ENCODE peak calls at places on chromosomes 4 and X, in six cellular contexts. One of them, this sample, is unnamed.

GRCh38 chr4:184647391-184648101 is 1.7 kb downstream of the CASP3 start:
- DNase-seq in A549: no peak
- DNase-seq in spleen: no peak
- DNase-seq in GM12878: no peak
- DNase-seq in esophagus squamous epithelium: no peak
- DNase-seq in heart left ventricle: no peak
- DNase-seq in this sample: no peak

GRCh38 chr4:106314960-106315359 is 1.0 kb downstream of the TBCK start:
- DNase-seq in esophagus squamous epithelium: no peak
- DNase-seq in A549: no peak
- DNase-seq in spleen: no peak
- DNase-seq in heart left ventricle: no peak
- DNase-seq in GM12878: no peak
- DNase-seq in this sample: no peak

GRCh38 chr4:792729-793108 is 33.2 kb downstream of the CPLX1 start:
- DNase-seq in GM12878: no peak
- DNase-seq in esophagus squamous epithelium: no peak
- DNase-seq in spleen: no peak
- DNase-seq in A549: no peak
- DNase-seq in heart left ventricle: no peak
- DNase-seq in this sample: no peak

GRCh38 chr4:42643685-42644084 is 13.2 kb downstream of the ATP8A1 start:
- DNase-seq in heart left ventricle: no peak
- DNase-seq in GM12878: peak; percentile 81
- DNase-seq in spleen: no peak
- DNase-seq in esophagus squamous epithelium: no peak
- DNase-seq in A549: no peak
- DNase-seq in this sample: no peak

GRCh38 chr4:101355767-101356702 is 8.7 kb upstream of the PPP3CA start:
- DNase-seq in A549: peak; percentile 81
- DNase-seq in heart left ventricle: no peak
- DNase-seq in spleen: no peak
- DNase-seq in GM12878: no peak
- DNase-seq in esophagus squamous epithelium: no peak
- DNase-seq in this sample: no peak

GRCh38 chr4:1115528-1116293 is 2.3 kb upstream of the RNF212 start:
- DNase-seq in heart left ventricle: no peak
- DNase-seq in GM12878: no peak
- DNase-seq in spleen: no peak
- DNase-seq in A549: no peak
- DNase-seq in esophagus squamous epithelium: no peak
- DNase-seq in this sample: no peak

GRCh38 chrX:94204524-94204923 is 530.5 kb downstream of the FAM133A start:
- DNase-seq in spleen: no peak
- DNase-seq in GM12878: no peak
- DNase-seq in esophagus squamous epithelium: no peak
- DNase-seq in heart left ventricle: no peak
- DNase-seq in A549: no peak
- DNase-seq in this sample: no peak

GRCh38 chr4:55742655-55743191 is 76.9 kb upstream of the EXOC1L start:
- DNase-seq in GM12878: no peak
- DNase-seq in spleen: no peak
- DNase-seq in A549: peak; percentile 24
- DNase-seq in heart left ventricle: no peak
- DNase-seq in esophagus squamous epithelium: no peak
- DNase-seq in this sample: no peak

GRCh38 chr4:21593268-21594002 is 355.1 kb downstream of the KCNIP4 start:
- DNase-seq in spleen: no peak
- DNase-seq in esophagus squamous epithelium: no peak
- DNase-seq in GM12878: no peak
- DNase-seq in A549: no peak
- DNase-seq in heart left ventricle: no peak
- DNase-seq in this sample: no peak

GRCh38 chr4:99803702-99804101 is 12.9 kb upstream of the DAPP1 start:
- DNase-seq in heart left ventricle: no peak
- DNase-seq in A549: no peak
- DNase-seq in spleen: no peak
- DNase-seq in GM12878: no peak
- DNase-seq in esophagus squamous epithelium: no peak
- DNase-seq in this sample: no peak

GRCh38 chr4:43943998-43944397 is 504.6 kb downstream of the KCTD8 start:
- DNase-seq in A549: no peak
- DNase-seq in spleen: no peak
- DNase-seq in esophagus squamous epithelium: no peak
- DNase-seq in heart left ventricle: no peak
- DNase-seq in GM12878: no peak
- DNase-seq in this sample: no peak

GRCh38 chrX:9122504-9123245 is 88.7 kb upstream of the FAM9B start:
- DNase-seq in A549: no peak
- DNase-seq in spleen: no peak
- DNase-seq in GM12878: no peak
- DNase-seq in esophagus squamous epithelium: no peak
- DNase-seq in heart left ventricle: no peak
- DNase-seq in this sample: no peak

GRCh38 chrX:153885968-153886903 is at the start of gene L1CAM:
- DNase-seq in GM12878: no peak
- DNase-seq in heart left ventricle: no peak
- DNase-seq in spleen: no peak
- DNase-seq in esophagus squamous epithelium: no peak
- DNase-seq in A549: no peak
- DNase-seq in this sample: no peak

GRCh38 chrX:115892787-115893671 is 277.5 kb upstream of the AGTR2 start:
- DNase-seq in A549: no peak
- DNase-seq in esophagus squamous epithelium: no peak
- DNase-seq in GM12878: peak; percentile 73
- DNase-seq in heart left ventricle: peak; percentile 63
- DNase-seq in spleen: peak; percentile 82
- DNase-seq in this sample: peak; percentile 82

GRCh38 chr4:152255437-152255836 is 280.5 kb downstream of the FBXW7 start:
- DNase-seq in A549: no peak
- DNase-seq in GM12878: peak; percentile 63
- DNase-seq in esophagus squamous epithelium: no peak
- DNase-seq in spleen: no peak
- DNase-seq in heart left ventricle: peak; percentile 46
- DNase-seq in this sample: no peak

GRCh38 chr4:145890689-145891088 is 47.9 kb downstream of the ZNF827 start:
- DNase-seq in heart left ventricle: no peak
- DNase-seq in A549: no peak
- DNase-seq in esophagus squamous epithelium: no peak
- DNase-seq in GM12878: no peak
- DNase-seq in spleen: no peak
- DNase-seq in this sample: no peak

GRCh38 chr4:794911-795725 is 30.8 kb downstream of the CPLX1 start:
- DNase-seq in esophagus squamous epithelium: no peak
- DNase-seq in heart left ventricle: no peak
- DNase-seq in spleen: peak; percentile 69
- DNase-seq in GM12878: no peak
- DNase-seq in A549: no peak
- DNase-seq in this sample: no peak

GRCh38 chrX:53990201-53990600 is 54.1 kb downstream of the PHF8 start:
- DNase-seq in GM12878: no peak
- DNase-seq in esophagus squamous epithelium: no peak
- DNase-seq in spleen: no peak
- DNase-seq in heart left ventricle: no peak
- DNase-seq in A549: no peak
- DNase-seq in this sample: no peak

DNA sequence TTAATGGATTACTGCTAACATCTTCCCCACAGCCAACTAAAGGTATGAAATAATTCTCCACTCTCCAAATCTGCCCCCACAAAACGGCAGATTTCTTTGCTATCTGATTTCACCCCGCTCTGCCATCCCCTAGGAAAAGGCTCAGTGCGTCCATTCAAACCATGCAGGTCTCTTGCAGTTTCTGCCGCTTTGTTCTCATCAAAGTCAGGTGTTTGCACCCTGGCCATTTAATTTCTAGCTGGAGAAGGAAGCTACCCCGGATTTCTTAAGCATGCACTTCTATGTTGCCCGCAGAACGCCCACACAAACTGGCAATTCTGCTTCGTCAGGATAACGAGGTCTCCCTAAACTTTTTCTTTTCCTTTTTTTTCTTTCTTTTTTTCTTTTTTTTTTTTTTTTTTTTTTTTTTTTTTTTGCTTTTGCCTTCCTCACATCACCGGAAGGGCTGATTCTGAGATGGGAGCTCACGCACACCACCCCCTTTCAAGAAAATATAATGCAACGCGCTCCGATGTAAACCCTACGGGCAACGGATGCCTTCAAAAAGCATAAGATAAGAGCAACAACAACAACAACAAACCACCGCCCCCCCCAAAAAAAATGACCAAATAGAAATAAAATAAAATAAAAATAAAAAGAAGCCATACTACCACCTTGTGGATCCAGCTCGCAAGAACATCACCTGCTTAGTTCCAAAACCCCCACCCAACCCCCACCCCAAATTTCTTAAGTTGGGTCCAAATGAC is 3.2 kb downstream of the NLGN4X start:
- DNase-seq in heart left ventricle: no peak
- DNase-seq in A549: no peak
- DNase-seq in spleen: no peak
- DNase-seq in esophagus squamous epithelium: no peak
- DNase-seq in GM12878: no peak
- DNase-seq in this sample: no peak
- TF ChIP-seq CTCF in heart left ventricle: no peak
- TF ChIP-seq CTCF in A549: no peak
- TF ChIP-seq CTCF in spleen: no peak
- TF ChIP-seq CTCF in esophagus squamous epithelium: no peak
- TF ChIP-seq CTCF in GM12878: no peak
- TF ChIP-seq CTCF in this sample: no peak

DNA sequence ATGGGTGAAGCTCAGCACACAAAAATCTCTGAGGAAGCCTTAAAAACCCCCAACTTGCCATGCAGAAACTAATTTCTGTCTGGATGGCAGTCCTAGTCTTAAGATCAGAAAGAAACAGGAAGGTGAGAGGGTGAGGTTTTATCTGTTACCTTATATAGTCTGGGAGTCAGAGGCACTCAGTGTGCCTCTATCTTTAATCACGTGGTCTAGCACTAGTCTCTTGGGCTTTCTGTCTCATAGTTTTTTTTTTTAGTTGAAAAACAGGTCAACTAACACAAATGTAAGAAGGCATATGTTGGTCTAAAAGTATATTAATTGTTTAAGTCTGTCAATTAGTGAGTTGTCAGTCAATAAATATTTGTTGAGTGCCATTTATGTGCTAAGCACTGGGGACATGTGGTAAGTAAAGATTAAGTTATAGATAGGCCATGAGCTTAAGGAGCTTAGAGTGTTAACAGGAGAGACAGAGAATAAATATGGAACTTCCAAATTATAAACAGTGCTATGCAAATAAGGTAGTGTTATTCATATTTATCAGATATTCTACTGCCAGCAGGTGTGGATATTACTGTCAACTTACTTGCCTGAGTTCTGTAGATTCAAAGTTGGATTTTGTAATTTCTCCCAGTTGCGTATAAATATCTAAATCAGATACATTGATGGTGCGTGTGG is 6.9 kb downstream of the CYBB start:
- DNase-seq in esophagus squamous epithelium: no peak
- DNase-seq in heart left ventricle: no peak
- DNase-seq in A549: no peak
- DNase-seq in GM12878: peak; percentile 54
- DNase-seq in spleen: no peak
- DNase-seq in this sample: no peak
- TF ChIP-seq POLR2A in esophagus squamous epithelium: no peak
- TF ChIP-seq POLR2A in heart left ventricle: no peak
- TF ChIP-seq POLR2A in A549: no peak
- TF ChIP-seq POLR2A in GM12878: no peak
- TF ChIP-seq POLR2A in spleen: no peak
- TF ChIP-seq POLR2A in this sample: no peak

GRCh38 chr4:68732653-68733466 is 62.4 kb upstream of the UGT2B15 start:
- DNase-seq in esophagus squamous epithelium: no peak
- DNase-seq in A549: peak; percentile 94
- DNase-seq in GM12878: peak; percentile 13
- DNase-seq in spleen: no peak
- DNase-seq in heart left ventricle: no peak
- DNase-seq in this sample: no peak

GRCh38 chr4:68735106-68735505 is 64.7 kb upstream of the UGT2B15 start:
- DNase-seq in spleen: no peak
- DNase-seq in esophagus squamous epithelium: no peak
- DNase-seq in GM12878: no peak
- DNase-seq in heart left ventricle: no peak
- DNase-seq in A549: no peak
- DNase-seq in this sample: no peak

GRCh38 chr4:68736813-68737212 is 66.4 kb upstream of the UGT2B15 start:
- DNase-seq in GM12878: no peak
- DNase-seq in A549: no peak
- DNase-seq in esophagus squamous epithelium: no peak
- DNase-seq in heart left ventricle: no peak
- DNase-seq in spleen: no peak
- DNase-seq in this sample: no peak

GRCh38 chr4:68738036-68738435 is 67.6 kb upstream of the UGT2B15 start:
- DNase-seq in GM12878: no peak
- DNase-seq in spleen: no peak
- DNase-seq in heart left ventricle: no peak
- DNase-seq in esophagus squamous epithelium: no peak
- DNase-seq in A549: no peak
- DNase-seq in this sample: no peak

DNA sequence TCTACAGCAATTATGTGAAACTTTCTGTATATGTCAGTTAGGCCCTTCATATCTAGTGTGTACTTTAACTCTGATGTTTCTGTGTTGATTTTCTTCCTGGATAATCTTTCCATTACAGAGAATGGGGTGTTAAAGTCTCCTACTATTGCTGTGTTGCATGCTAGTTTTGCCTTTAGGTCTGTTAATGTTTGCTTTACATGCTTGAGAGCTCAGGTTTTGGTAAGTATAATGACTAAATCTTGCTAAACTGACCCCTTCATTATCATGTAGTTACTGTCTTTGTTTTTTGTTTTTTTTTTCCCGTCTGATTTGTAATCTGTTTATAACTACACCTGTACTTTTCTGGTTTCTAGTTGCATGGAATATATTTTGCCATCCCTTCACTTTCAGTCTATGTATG is 63.6 kb upstream of the UGT2B15 start:
- DNase-seq in spleen: no peak
- DNase-seq in esophagus squamous epithelium: no peak
- DNase-seq in A549: no peak
- DNase-seq in GM12878: peak; percentile 15
- DNase-seq in heart left ventricle: no peak
- DNase-seq in this sample: no peak
- H3K4me3 ChIP-seq in spleen: no peak overlapping the region
- H3K4me3 ChIP-seq in esophagus squamous epithelium: no peak overlapping the region
- H3K4me3 ChIP-seq in A549: no peak overlapping the region
- H3K4me3 ChIP-seq in GM12878: no peak overlapping the region
- H3K4me3 ChIP-seq in heart left ventricle: no peak overlapping the region
- H3K4me3 ChIP-seq in this sample: no peak overlapping the region

GRCh38 chr4:47664051-47664826 is 173.6 kb downstream of the CORIN start:
- DNase-seq in esophagus squamous epithelium: no peak
- DNase-seq in GM12878: no peak
- DNase-seq in A549: no peak
- DNase-seq in heart left ventricle: no peak
- DNase-seq in spleen: no peak
- DNase-seq in this sample: no peak

GRCh38 chr4:47668810-47669408 is 169.0 kb downstream of the CORIN start:
- DNase-seq in A549: peak; percentile 44
- DNase-seq in heart left ventricle: no peak
- DNase-seq in esophagus squamous epithelium: no peak
- DNase-seq in spleen: no peak
- DNase-seq in GM12878: no peak
- DNase-seq in this sample: no peak

GRCh38 chr4:47668256-47668655 is 169.6 kb downstream of the CORIN start:
- DNase-seq in esophagus squamous epithelium: no peak
- DNase-seq in A549: no peak
- DNase-seq in spleen: no peak
- DNase-seq in heart left ventricle: no peak
- DNase-seq in GM12878: no peak
- DNase-seq in this sample: no peak

GRCh38 chr4:47667552-47667951 is 170.3 kb downstream of the CORIN start:
- DNase-seq in heart left ventricle: no peak
- DNase-seq in A549: no peak
- DNase-seq in GM12878: no peak
- DNase-seq in spleen: no peak
- DNase-seq in esophagus squamous epithelium: no peak
- DNase-seq in this sample: no peak

GRCh38 chr4:47662975-47663374 is 174.9 kb downstream of the CORIN start:
- DNase-seq in A549: peak; percentile 21
- DNase-seq in esophagus squamous epithelium: no peak
- DNase-seq in heart left ventricle: no peak
- DNase-seq in spleen: no peak
- DNase-seq in GM12878: no peak
- DNase-seq in this sample: no peak
- TF ChIP-seq CTCF in A549: no peak
- TF ChIP-seq CTCF in esophagus squamous epithelium: no peak
- TF ChIP-seq CTCF in heart left ventricle: no peak
- TF ChIP-seq CTCF in spleen: no peak
- TF ChIP-seq CTCF in GM12878: peak; percentile 26
- TF ChIP-seq CTCF in this sample: no peak

This sample was measured in lower leg skin.